ENCODE peak calls at places on chromosomes 1 and 21, in nine cellular contexts. W is fibroblast of lung, J is cardiac fibroblast, Z is bronchial epithelial cell, R is body of pancreas, O is Caco-2, Q is tibial nerve, B is BJ, Y is HCT116. G is an unnamed sample.

GRCh38 chr1:151841141-151841540 is 1.5 kb upstream of the C2CD4D start:
- DNase-seq in B (no peak), Z (peak; percentile 62), R (no peak), Y (peak; percentile 16), J (no peak), W (peak; percentile 85), O (no peak), Q (no peak), G (peak; percentile 43)

GRCh38 chr1:184622136-184622823 is 132.4 kb downstream of the EDEM3 start:
- DNase-seq in J (peak; percentile 96), Z (no peak), Q (peak; percentile 62), B (peak; percentile 90), Y (no peak), O (no peak), W (peak; percentile 69), R (peak; percentile 55), G (no peak)

GRCh38 chr1:9402256-9402616 is 109.5 kb downstream of the SPSB1 start:
- DNase-seq in Y (no peak), B (no peak), W (no peak), Q (no peak), O (no peak), R (no peak), Z (no peak), J (no peak), G (no peak)

GRCh38 chr1:107648071-107648470 is 316.9 kb downstream of the VAV3 start:
- DNase-seq in Q (no peak), Y (no peak), B (no peak), J (peak; percentile 7), R (no peak), O (no peak), Z (peak; percentile 93), W (peak; percentile 88), G (peak; percentile 91)

GRCh38 chr1:202713110-202713509 is 2.9 kb upstream of the SYT2 start:
- DNase-seq in Z (peak; percentile 89), Y (no peak), O (no peak), W (peak; percentile 6), J (peak; percentile 9), B (no peak), Q (no peak), R (no peak), G (peak; percentile 84)

GRCh38 chr1:239815074-239815473 is 276.6 kb upstream of the FMN2 start:
- DNase-seq in Q (no peak), B (no peak), J (no peak), O (no peak), Z (no peak), R (no peak), Y (no peak), W (no peak), G (no peak)

GRCh38 chr21:41138711-41139110 is 29.2 kb upstream of the BACE2 start:
- DNase-seq in B (no peak), W (no peak), Z (no peak), R (no peak), Q (no peak), O (no peak), Y (no peak), J (no peak), G (no peak)

GRCh38 chr1:237042892-237043576 is 1.1 kb downstream of the RYR2 start:
- DNase-seq in Y (no peak), W (peak; percentile 0), O (no peak), R (no peak), B (no peak), Q (no peak), J (peak; percentile 7), Z (no peak), G (peak; percentile 2)

GRCh38 chr1:215376544-215377264 is 190.4 kb upstream of the KCTD3 start:
- DNase-seq in B (no peak), Q (no peak), W (peak; percentile 79), Y (no peak), Z (no peak), R (no peak), J (peak; percentile 42), O (no peak), G (no peak)

GRCh38 chr1:10833630-10834557 is 37.4 kb upstream of the CASZ1 start:
- DNase-seq in W (no peak), Q (no peak), B (no peak), Z (no peak), O (no peak), Y (no peak), R (no peak), J (no peak), G (no peak)

GRCh38 chr1:95126366-95126765 is 9.2 kb downstream of the TLCD4 start:
- DNase-seq in O (no peak), Y (no peak), Z (no peak), Q (no peak), W (no peak), B (no peak), R (no peak), J (no peak), G (no peak)

GRCh38 chr1:244322791-244323521 is 128.8 kb downstream of the ADSS2 start:
- DNase-seq in Z (peak; percentile 98), Y (peak; percentile 85), J (peak; percentile 97), B (peak; percentile 94), Q (no peak), R (peak; percentile 84), O (no peak), W (peak; percentile 96), G (peak; percentile 97)

GRCh38 chr1:143699115-143699514 is 272.7 kb downstream of the FAM72C start:
- DNase-seq in Y (no peak), W (no peak), O (no peak), B (no peak), Z (no peak), Q (no peak), R (peak; percentile 4), J (no peak), G (no peak)

GRCh38 chr1:66562561-66562960 is 28.6 kb downstream of the SGIP1 start:
- DNase-seq in Z (no peak), Y (no peak), Q (no peak), W (no peak), R (no peak), O (no peak), J (no peak), B (no peak), G (no peak)

GRCh38 chr1:112513112-112513870 is 4.5 kb downstream of the WNT2B start:
- DNase-seq in Z (peak; percentile 62), B (no peak), W (no peak), J (peak; percentile 76), R (no peak), O (no peak), Y (no peak), Q (no peak), G (peak; percentile 22)

GRCh38 chr21:38843806-38844479 is 38.2 kb downstream of the ETS2 start:
- DNase-seq in B (no peak), Q (no peak), R (no peak), W (peak; percentile 86), Z (peak; percentile 59), Y (no peak), O (no peak), J (peak; percentile 83), G (peak; percentile 24)

GRCh38 chr1:46545784-46546183 is 5.7 kb downstream of the KNCN start:
- DNase-seq in Z (no peak), W (no peak), Q (no peak), J (no peak), B (no peak), Y (no peak), O (no peak), R (no peak), G (no peak)

GRCh38 chr1:8816831-8817412 is 518 bp downstream of the RERE start:
- DNase-seq in J (peak; percentile 8), W (peak; percentile 23), B (no peak), Y (no peak), Z (no peak), O (no peak), R (peak; percentile 16), Q (no peak), G (no peak)

GRCh38 chr1:22143065-22143514 is at the start of gene WNT4:
- DNase-seq in W (peak; percentile 17), B (no peak), Q (no peak), O (no peak), R (peak; percentile 56), Y (no peak), Z (no peak), J (peak; percentile 32), G (peak; percentile 61)

GRCh38 chr1:40784141-40784770 is 669 bp downstream of the KCNQ4 start:
- DNase-seq in Q (no peak), R (no peak), Z (no peak), J (no peak), Y (no peak), B (no peak), W (no peak), O (no peak), G (no peak)
- H3K4me3 ChIP-seq in Q (peak overlapping the region; percentile 62), R (no peak overlapping the region), Z (peak overlapping the region; percentile 9), J (peak overlapping the region; percentile 21), Y (peak overlapping the region; percentile 43), B (peak overlapping the region; percentile 27), W (no peak overlapping the region), O (peak overlapping the region; percentile 28), G (no peak overlapping the region)

GRCh38 chr1:234707641-234708040 is 97.7 kb upstream of the IRF2BP2 start:
- DNase-seq in B (no peak), O (no peak), W (peak; percentile 60), Z (peak; percentile 53), J (peak; percentile 52), Q (no peak), Y (no peak), R (no peak), G (no peak)

GRCh38 chr1:234708700-234709395 is 98.9 kb upstream of the IRF2BP2 start:
- DNase-seq in W (no peak), J (no peak), O (no peak), Y (no peak), B (no peak), R (no peak), Q (no peak), Z (peak; percentile 78), G (peak; percentile 74)

GRCh38 chr1:234709473-234710279 is 99.7 kb upstream of the IRF2BP2 start:
- DNase-seq in B (no peak), Z (no peak), J (no peak), R (no peak), Q (no peak), W (no peak), O (no peak), Y (no peak), G (no peak)

GRCh38 chr1:234704106-234704887 is 94.3 kb upstream of the IRF2BP2 start:
- DNase-seq in W (no peak), R (no peak), J (no peak), B (no peak), Q (no peak), O (no peak), Z (no peak), Y (no peak), G (no peak)

GRCh38 chr1:234706199-234706598 is 96.2 kb upstream of the IRF2BP2 start:
- DNase-seq in J (no peak), W (no peak), R (no peak), O (no peak), Z (no peak), Q (no peak), Y (no peak), B (no peak), G (no peak)
- TF ChIP-seq CTCF in J (no peak), W (no peak), R (no peak), O (no peak), Z (no peak), Q (no peak), Y (no peak), B (no peak), G (no peak)

GRCh38 chr1:29240400-29240837 is 4.1 kb downstream of the PTPRU start:
- DNase-seq in R (no peak), O (no peak), Y (no peak), Q (no peak), J (no peak), B (no peak), Z (no peak), W (no peak), G (no peak)
- H3K4me3 ChIP-seq in R (no peak overlapping the region), O (no peak overlapping the region), Y (no peak overlapping the region), Q (no peak overlapping the region), J (no peak overlapping the region), B (no peak overlapping the region), Z (no peak overlapping the region), W (no peak overlapping the region), G (no peak overlapping the region)

GRCh38 chr1:164510435-164510834 is 48.5 kb upstream of the PBX1 start:
- DNase-seq in J (peak; percentile 50), R (no peak), O (no peak), Y (no peak), W (peak; percentile 13), Q (no peak), B (no peak), Z (peak; percentile 10), G (peak; percentile 16)
- TF ChIP-seq CTCF in J (no peak), R (no peak), O (no peak), Y (no peak), W (peak; percentile 43), Q (no peak), B (peak; percentile 27), Z (no peak), G (no peak)